ENCODE peak calls at places on chromosomes 1 and 21, in five cellular contexts. K is ascending aorta, Q is SJSA1, C is HCT116, O is tibial artery. S is an unnamed sample.

GRCh38 chr1:159054427-159054826 is 22.1 kb downstream of the AIM2 start:
- DNase-seq in K (no peak), C (no peak), Q (no peak), O (no peak), S (no peak)

GRCh38 chr1:19395678-19396192 is 83.6 kb downstream of the SLC66A1 start:
- DNase-seq in Q (no peak), C (no peak), K (no peak), O (no peak), S (no peak)

GRCh38 chr1:201538618-201539551 is at the start of gene NAV1:
- DNase-seq in K (no peak), O (peak; percentile 67), C (no peak), Q (peak; percentile 93), S (peak; percentile 82)

GRCh38 chr1:43671626-43672330 is 21.8 kb downstream of the KDM4A start:
- DNase-seq in Q (no peak), C (no peak), O (no peak), K (no peak), S (no peak)

GRCh38 chr1:90317628-90318027 is 322.7 kb downstream of the ZNF326 start:
- DNase-seq in O (no peak), C (no peak), Q (no peak), K (no peak), S (no peak)

GRCh38 chr1:221683681-221684080 is 58.2 kb downstream of the DUSP10 start:
- DNase-seq in O (no peak), Q (no peak), C (no peak), K (no peak), S (no peak)

GRCh38 chr1:150507912-150508864 is at the start of gene ECM1:
- DNase-seq in Q (peak; percentile 83), K (peak; percentile 17), C (no peak), O (peak; percentile 77), S (peak; percentile 59)

GRCh38 chr1:66365628-66366027 is 168.3 kb upstream of the SGIP1 start:
- DNase-seq in K (no peak), C (no peak), Q (no peak), O (no peak), S (no peak)

GRCh38 chr1:246302671-246303317 is 204.3 kb downstream of the SMYD3 start:
- DNase-seq in K (no peak), Q (no peak), O (no peak), C (no peak), S (no peak)

GRCh38 chr1:112237983-112238515 is 158.0 kb upstream of the CTTNBP2NL start:
- DNase-seq in Q (no peak), O (no peak), C (no peak), K (no peak), S (no peak)

GRCh38 chr1:198373376-198373775 is 167.1 kb downstream of the ATP6V1G3 start:
- DNase-seq in Q (no peak), C (no peak), K (no peak), O (no peak), S (no peak)

GRCh38 chr1:110542730-110543129 is 23.8 kb upstream of the KCNA10 start:
- DNase-seq in Q (no peak), O (no peak), C (no peak), K (no peak), S (no peak)

GRCh38 chr1:209627349-209628196 is 24.7 kb downstream of the LAMB3 start:
- DNase-seq in O (peak; percentile 65), K (no peak), Q (peak; percentile 75), C (peak; percentile 35), S (peak; percentile 91)

GRCh38 chr1:67713071-67713806 is 28.2 kb downstream of the GADD45A start:
- DNase-seq in O (no peak), K (no peak), Q (peak; percentile 79), C (peak; percentile 86), S (no peak)

GRCh38 chr1:3351300-3352083 is 103.0 kb upstream of the ARHGEF16 start:
- DNase-seq in O (no peak), K (no peak), Q (no peak), C (no peak), S (no peak)

GRCh38 chr1:94316836-94317789 is 79.7 kb upstream of the ARHGAP29 start:
- DNase-seq in O (no peak), C (no peak), Q (peak; percentile 58), K (no peak), S (no peak)

GRCh38 chr1:25430073-25430665 is 528 bp upstream of the MACO1 start:
- DNase-seq in K (peak; percentile 37), C (peak; percentile 50), O (peak; percentile 75), Q (peak; percentile 85), S (peak; percentile 94)

DNA sequence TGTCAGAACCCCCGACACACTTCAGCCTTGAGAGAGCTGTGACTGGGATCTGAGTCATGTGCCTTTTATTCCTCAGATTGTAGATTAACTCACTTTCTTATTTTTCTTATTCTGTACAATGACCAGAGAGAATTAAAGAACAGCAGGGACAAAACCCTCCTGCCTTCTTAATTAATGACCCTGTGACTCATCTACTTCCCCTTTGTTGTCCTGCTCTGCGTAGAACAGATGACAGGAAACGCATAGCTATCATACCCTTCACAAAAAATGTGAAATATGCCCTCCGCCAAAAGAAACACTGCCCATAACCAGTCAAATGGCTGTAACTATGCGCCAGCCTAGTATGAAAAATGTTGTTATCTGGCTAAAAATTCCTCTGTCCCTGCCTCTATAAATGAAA is 9.1 kb upstream of the PADI2 start:
- DNase-seq in Q (peak; percentile 88), O (no peak), C (peak; percentile 50), K (no peak), S (no peak)
- H3K4me3 ChIP-seq in Q (no peak overlapping the region), O (no peak overlapping the region), C (peak overlapping the region; percentile 10), K (no peak overlapping the region), S (no peak overlapping the region)

GRCh38 chr21:25898671-25899070 is 163.9 kb downstream of the GABPA start:
- DNase-seq in C (no peak), O (no peak), K (no peak), Q (no peak), S (no peak)
- H3K4me1 ChIP-seq in C (no peaks in the 10 kb centered on the region), O (no peaks in the 10 kb centered on the region), K (no peaks in the 10 kb centered on the region), Q (no peaks in the 10 kb centered on the region), S (no peaks in the 10 kb centered on the region)

GRCh38 chr1:61052393-61053280 is 29.7 kb upstream of the NFIA start:
- DNase-seq in K (no peak), O (no peak), Q (no peak), C (no peak), S (no peak)
- H3K4me3 ChIP-seq in K (peak overlapping the region; percentile 97), O (peak overlapping the region; percentile 79), Q (no peak overlapping the region), C (no peak overlapping the region), S (peak overlapping the region; percentile 79)

GRCh38 chr1:200368556-200368955 is 41.3 kb downstream of the ZNF281 start:
- DNase-seq in O (no peak), Q (no peak), K (no peak), C (no peak), S (no peak)
- H3K4me1 ChIP-seq in O (no peaks in the 10 kb centered on the region), Q (peaks cover 79% of the 10 kb centered on the region), K (no peaks in the 10 kb centered on the region), C (peaks cover 5% of the 10 kb centered on the region), S (peaks cover 3% of the 10 kb centered on the region)

DNA sequence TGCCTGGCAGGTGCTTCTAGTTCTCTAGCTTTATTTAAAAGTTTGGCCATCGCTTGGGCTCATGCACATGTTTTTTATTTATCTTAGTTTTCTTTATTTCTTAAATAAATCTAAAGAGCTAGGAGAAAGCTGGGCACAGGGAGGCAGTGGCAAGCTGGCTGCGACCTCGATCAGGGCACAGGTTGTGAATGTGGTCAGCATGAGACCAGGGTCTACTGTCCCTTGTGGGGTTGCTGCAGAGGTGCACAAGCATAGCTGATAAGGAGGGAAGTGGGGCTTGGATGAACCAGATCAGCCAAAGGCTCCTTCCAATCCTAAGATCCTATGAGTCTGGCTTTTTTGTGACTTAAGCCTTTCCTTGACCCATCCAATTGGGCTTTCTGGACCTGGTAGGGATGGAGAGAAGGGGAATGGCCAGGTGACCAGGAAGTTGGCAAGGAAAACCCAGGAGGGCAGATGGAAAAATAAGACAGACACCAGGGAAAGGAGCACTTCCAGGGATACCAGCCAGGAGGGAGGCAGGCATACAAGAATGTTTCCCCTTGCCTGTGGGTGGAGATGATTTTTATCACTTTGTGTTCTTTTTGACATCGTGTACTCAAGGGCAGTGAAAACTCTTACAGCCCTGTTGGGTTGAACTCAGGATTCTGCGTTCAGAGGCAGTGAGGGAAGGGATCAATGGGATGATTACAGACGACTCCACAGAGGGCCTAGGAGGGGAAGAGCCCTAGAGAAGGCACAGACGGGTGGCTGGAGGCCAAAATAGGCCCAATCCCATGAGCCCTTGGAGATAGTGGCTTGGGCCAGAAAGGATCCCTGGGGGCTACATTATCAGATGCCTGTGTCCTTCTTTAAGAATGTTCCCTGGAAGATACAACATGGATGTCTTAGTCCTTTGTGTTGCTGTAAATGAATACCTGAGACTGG is 8.5 kb downstream of the CYP4B1 start:
- DNase-seq in C (no peak), O (no peak), K (no peak), Q (no peak), S (no peak)
- H3K4me3 ChIP-seq in C (no peak overlapping the region), O (no peak overlapping the region), K (no peak overlapping the region), Q (no peak overlapping the region), S (no peak overlapping the region)

DNA sequence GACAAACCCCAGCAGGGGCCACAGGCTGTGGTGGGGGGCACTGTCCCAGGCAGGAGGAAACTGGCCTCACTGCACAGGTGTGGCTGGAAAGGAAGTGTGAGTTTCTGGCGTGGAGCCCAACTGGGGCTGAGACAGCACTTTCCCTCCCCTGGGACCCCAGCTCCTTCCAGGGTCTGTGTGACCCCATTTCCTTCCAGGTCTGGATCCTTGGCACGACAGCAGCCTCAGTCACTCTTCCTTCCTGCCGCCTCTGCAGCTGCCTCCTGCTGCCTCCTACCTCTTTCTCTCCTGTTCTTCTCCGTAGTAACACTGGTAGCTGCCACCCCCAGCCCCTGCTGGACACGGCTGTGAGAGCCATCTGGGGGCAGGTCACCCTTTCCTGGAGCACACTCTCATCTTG is 88.0 kb downstream of the SIK1 start:
- DNase-seq in O (no peak), Q (no peak), K (no peak), C (no peak), S (no peak)
- H3K4me1 ChIP-seq in O (peaks cover 10% of the 10 kb centered on the region), Q (peaks cover 61% of the 10 kb centered on the region), K (no peaks in the 10 kb centered on the region), C (peaks cover 11% of the 10 kb centered on the region), S (peaks cover 25% of the 10 kb centered on the region)

GRCh38 chr1:228341450-228341813 is 65.2 kb downstream of the TRIM11 start:
- DNase-seq in O (peak; percentile 16), K (no peak), Q (no peak), C (no peak), S (peak; percentile 50)
- H3K4me3 ChIP-seq in O (no peak overlapping the region), K (no peak overlapping the region), Q (no peak overlapping the region), C (no peak overlapping the region), S (no peak overlapping the region)

GRCh38 chr1:192170196-192170984 is 12.1 kb downstream of the RGS18 start:
- DNase-seq in C (no peak), Q (no peak), O (no peak), K (no peak), S (no peak)
- H3K4me1 ChIP-seq in C (no peaks in the 10 kb centered on the region), Q (no peaks in the 10 kb centered on the region), O (no peaks in the 10 kb centered on the region), K (no peaks in the 10 kb centered on the region), S (no peaks in the 10 kb centered on the region)

S was measured in psoas muscle.